ENCODE peak calls at places on chromosome 16, in seven cellular contexts. N is T-helper 1 cell; K is RWPE1; M is OCI-LY7; Z is activated T-cell treated with anti-CD3 and anti-CD28 coated beads for 24 hours; U is stimulated activated CD4-positive, alpha-beta T cell treated with anti-CD3 and anti-CD28 coated beads, TNF-alpha, amount 100 ng/mL, for 24 hours; S is GM12865. T is an unnamed sample.

GRCh38 chr16:70715113-70715711 is 29.4 kb upstream of the MTSS2 start:
- DNase-seq in N (no peak), K (peak), M (no peak), Z (no peak), U (no peak), S (no peak), T (no peak)

GRCh38 chr16:29877266-29877961 is 14.4 kb upstream of the CDIPT start:
- DNase-seq in N (peak), K (peak), M (peak), Z (peak), U (no peak), S (peak), T (peak)

GRCh38 chr16:12239953-12240485 is 263.5 kb downstream of the SNX29 start:
- DNase-seq in N (no peak), K (no peak), M (no peak), Z (no peak), U (no peak), S (no peak), T (no peak)

GRCh38 chr16:19765860-19766553 is 47.9 kb downstream of the IQCK start:
- DNase-seq in N (no peak), K (no peak), M (no peak), Z (no peak), U (no peak), S (no peak), T (no peak)

GRCh38 chr16:49010396-49010795 is 271.2 kb downstream of the CBLN1 start:
- DNase-seq in N (no peak), K (no peak), M (no peak), Z (no peak), U (no peak), S (no peak), T (no peak)

GRCh38 chr16:1330260-1330914 is 3.1 kb upstream of the BAIAP3 start:
- DNase-seq in N (no peak), K (no peak), M (peak), Z (no peak), U (no peak), S (peak), T (no peak)

GRCh38 chr16:86375370-86375769 is 135.0 kb upstream of the FOXF1 start:
- DNase-seq in N (no peak), K (peak), M (no peak), Z (no peak), U (no peak), S (no peak), T (no peak)

GRCh38 chr16:67206129-67206837 is 7.4 kb downstream of the ELMO3 start:
- DNase-seq in N (no peak), K (no peak), M (no peak), Z (no peak), U (no peak), S (no peak), T (no peak)

GRCh38 chr16:30985401-30986128 is 558 bp downstream of the HSD3B7 start:
- DNase-seq in N (no peak), K (peak), M (no peak), Z (no peak), U (no peak), S (no peak), T (no peak)

GRCh38 chr16:50121278-50121677 is 31.8 kb upstream of the TENT4B start:
- DNase-seq in N (peak), K (no peak), M (no peak), Z (no peak), U (no peak), S (peak), T (no peak)

GRCh38 chr16:75197522-75198134 is 9.3 kb downstream of the CTRB2 start:
- DNase-seq in N (no peak), K (no peak), M (no peak), Z (no peak), U (no peak), S (no peak), T (no peak)

GRCh38 chr16:50699345-50700159 is 6.1 kb downstream of the NOD2 start:
- DNase-seq in N (no peak), K (peak), M (no peak), Z (peak), U (peak), S (peak), T (peak)

GRCh38 chr16:51931596-51931995 is 615.3 kb downstream of the TOX3 start:
- DNase-seq in N (no peak), K (no peak), M (no peak), Z (no peak), U (no peak), S (no peak), T (no peak)

GRCh38 chr16:60200161-60200560 is 1466.0 kb upstream of the GOT2 start:
- DNase-seq in N (no peak), K (no peak), M (no peak), Z (no peak), U (no peak), S (no peak), T (no peak)

GRCh38 chr16:73459586-73459985 is 411.7 kb upstream of the ZFHX3 start:
- DNase-seq in N (no peak), K (no peak), M (no peak), Z (no peak), U (no peak), S (no peak), T (no peak)

GRCh38 chr16:31455601-31456314 is 3.5 kb upstream of the ARMC5 start:
- DNase-seq in N (peak), K (no peak), M (peak), Z (no peak), U (no peak), S (no peak), T (peak)

GRCh38 chr16:50610331-50611262 is 62.4 kb downstream of the NKD1 start:
- DNase-seq in N (no peak), K (no peak), M (no peak), Z (no peak), U (no peak), S (no peak), T (no peak)

GRCh38 chr16:1435921-1436697 is 5.2 kb downstream of the PERCC1 start:
- DNase-seq in N (no peak), K (no peak), M (no peak), Z (no peak), U (no peak), S (no peak), T (no peak)

GRCh38 chr16:4556112-4556511 is at the start of gene C16orf96:
- DNase-seq in N (no peak), K (peak), M (no peak), Z (no peak), U (no peak), S (no peak), T (no peak)

GRCh38 chr16:61580579-61580978 is 455.7 kb downstream of the CDH8 start:
- DNase-seq in N (no peak), K (no peak), M (no peak), Z (no peak), U (no peak), S (no peak), T (no peak)

GRCh38 chr16:86542756-86543750 is 12.0 kb downstream of the MTHFSD start:
- DNase-seq in N (no peak), K (no peak), M (no peak), Z (no peak), U (no peak), S (no peak), T (no peak)

GRCh38 chr16:67084345-67085028 is 25.3 kb upstream of the PHAF1 start:
- DNase-seq in N (no peak), K (no peak), M (peak), Z (no peak), U (no peak), S (peak), T (no peak)

GRCh38 chr16:12245923-12246290 is 269.4 kb downstream of the SNX29 start:
- DNase-seq in N (no peak), K (no peak), M (no peak), Z (no peak), U (no peak), S (no peak), T (no peak)

GRCh38 chr16:58516768-58517107 is 1.4 kb downstream of the SETD6 start:
- DNase-seq in N (no peak), K (no peak), M (no peak), Z (no peak), U (no peak), S (no peak), T (no peak)

GRCh38 chr16:24993722-24994686 is 21.2 kb downstream of the ARHGAP17 start:
- DNase-seq in N (no peak), K (peak), M (no peak), Z (no peak), U (no peak), S (no peak), T (no peak)

GRCh38 chr16:7946142-7946541 is 613.5 kb downstream of the RBFOX1 start:
- DNase-seq in N (no peak), K (no peak), M (no peak), Z (no peak), U (no peak), S (no peak), T (no peak)

GRCh38 chr16:83058376-83058775 is 431.6 kb downstream of the CDH13 start:
- DNase-seq in N (no peak), K (no peak), M (no peak), Z (no peak), U (no peak), S (no peak), T (no peak)

GRCh38 chr16:56481468-56482112 is 30.2 kb downstream of the OGFOD1 start:
- DNase-seq in N (no peak), K (no peak), M (no peak), Z (no peak), U (no peak), S (no peak), T (no peak)

GRCh38 chr16:81604960-81605383 is 160.4 kb downstream of the CMIP start:
- DNase-seq in N (no peak), K (peak), M (no peak), Z (no peak), U (no peak), S (no peak), T (no peak)

GRCh38 chr16:49748322-49748721 is 107.6 kb downstream of the ZNF423 start:
- DNase-seq in N (no peak), K (no peak), M (no peak), Z (no peak), U (no peak), S (no peak), T (no peak)

GRCh38 chr16:14364386-14365199 is 265.5 kb downstream of the PARN start:
- DNase-seq in N (no peak), K (peak), M (no peak), Z (no peak), U (no peak), S (no peak), T (no peak)

GRCh38 chr16:30446203-30446595 is 525 bp upstream of the SEPHS2 start:
- DNase-seq in N (no peak), K (no peak), M (no peak), Z (no peak), U (no peak), S (no peak), T (no peak)

GRCh38 chr16:11405331-11406176 is 60.3 kb downstream of the RMI2 start:
- DNase-seq in N (peak), K (no peak), M (peak), Z (peak), U (peak), S (peak), T (peak)

GRCh38 chr16:1612320-1613111 is at the start of gene CRAMP1:
- DNase-seq in N (peak), K (peak), M (peak), Z (no peak), U (no peak), S (peak), T (peak)

GRCh38 chr16:71904239-71904638 is 8.9 kb downstream of the IST1 start:
- DNase-seq in N (no peak), K (no peak), M (no peak), Z (no peak), U (no peak), S (no peak), T (no peak)

GRCh38 chr16:47370536-47370935 is 90.3 kb downstream of the ITFG1 start:
- DNase-seq in N (no peak), K (no peak), M (no peak), Z (no peak), U (no peak), S (no peak), T (no peak)

GRCh38 chr16:56970934-56971767 is 9.4 kb downstream of the CETP start:
- DNase-seq in N (no peak), K (no peak), M (peak), Z (no peak), U (no peak), S (peak), T (peak)

GRCh38 chr16:80466024-80466986 is 74.5 kb upstream of the DYNLRB2 start:
- DNase-seq in N (peak), K (peak), M (peak), Z (peak), U (peak), S (peak), T (peak)

T was measured in CD4-positive, alpha-beta memory T cell.